ENCODE peak calls at places on chromosomes 2 and 18, in eight cellular contexts. A is PC-3, Z is neuronal stem cell, F is HCT116, P is colonic mucosa, S is endodermal cell, W is DND-41, G is GM23248. E is an unnamed sample.
A peak's percentile ranks its signal among the peaks of the same experiment; 100 is the strongest.

GRCh38 chr2:42234056-42234455 is 64.9 kb downstream of the EML4 start:
- DNase-seq in A (no peak), Z (no peak), F (no peak), P (no peak), S (peak; percentile 47), W (no peak), G (peak; percentile 7), E (no peak)

GRCh38 chr2:219643788-219644398 is 16.5 kb downstream of the SLC4A3 start:
- DNase-seq in A (no peak), Z (no peak), F (no peak), P (no peak), S (peak; percentile 72), W (no peak), G (no peak), E (no peak)

GRCh38 chr2:127007652-127008051 is 99.3 kb downstream of the BIN1 start:
- DNase-seq in A (peak; percentile 75), Z (no peak), F (no peak), P (no peak), S (no peak), W (no peak), G (peak; percentile 84), E (peak; percentile 21)

GRCh38 chr2:27583390-27583915 is 611 bp downstream of the ZNF512 start:
- DNase-seq in A (no peak), Z (no peak), F (no peak), P (no peak), S (no peak), W (no peak), G (peak; percentile 50), E (no peak)

GRCh38 chr2:74051504-74051903 is 66.8 kb downstream of the TET3 start:
- DNase-seq in A (no peak), Z (no peak), F (no peak), P (no peak), S (no peak), W (no peak), G (no peak), E (no peak)

GRCh38 chr2:105442721-105443120 is 43.9 kb upstream of the FHL2 start:
- DNase-seq in A (peak; percentile 17), Z (no peak), F (no peak), P (no peak), S (no peak), W (no peak), G (no peak), E (no peak)

GRCh38 chr2:150267651-150268415 is 219.6 kb downstream of the RND3 start:
- DNase-seq in A (no peak), Z (no peak), F (no peak), P (no peak), S (no peak), W (no peak), G (no peak), E (peak; percentile 44)

GRCh38 chr2:205273627-205274026 is 408.7 kb upstream of the NRP2 start:
- DNase-seq in A (peak; percentile 89), Z (no peak), F (no peak), P (no peak), S (no peak), W (no peak), G (no peak), E (no peak)

DNA sequence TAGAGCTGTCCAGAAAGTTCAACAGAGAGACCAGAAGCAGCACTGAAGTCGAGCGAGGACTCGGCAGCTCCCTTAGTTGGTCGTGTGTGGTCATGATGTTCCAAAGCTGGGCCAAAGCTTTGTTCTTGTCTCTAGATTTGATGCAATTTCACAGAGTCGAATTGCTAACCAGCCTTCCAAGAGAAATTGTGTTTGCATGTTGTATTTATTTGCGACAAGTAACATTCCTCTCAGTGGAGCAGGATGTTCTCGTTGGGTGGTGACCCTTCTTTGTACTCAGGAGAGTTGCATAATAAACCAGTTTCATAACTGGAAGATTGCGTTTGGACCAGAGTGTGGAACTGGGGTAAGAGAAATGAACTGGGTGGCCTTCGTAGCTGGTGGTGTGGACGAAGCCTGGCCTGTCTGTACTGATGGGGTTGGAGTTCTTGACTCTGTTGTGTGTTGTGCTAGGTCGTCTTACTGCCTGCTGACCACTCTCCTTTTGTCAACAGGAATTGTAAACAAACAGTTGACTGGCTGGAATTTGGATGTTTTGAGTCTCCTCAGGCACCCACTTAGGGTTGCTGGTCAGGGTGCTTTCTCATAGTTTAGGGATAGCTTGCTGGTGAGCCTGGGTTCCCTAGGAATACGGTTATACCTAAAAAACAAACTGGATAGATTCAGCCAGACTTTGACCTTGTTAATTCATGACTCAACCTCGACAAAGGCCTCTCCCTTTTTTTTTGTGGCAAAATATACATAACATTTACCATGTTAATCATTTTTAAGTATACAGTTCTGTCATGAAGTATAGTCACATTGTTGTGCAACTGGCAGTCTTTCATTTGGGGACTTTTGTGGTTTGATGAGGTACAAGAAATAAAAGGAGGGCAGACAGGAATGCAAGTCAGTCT is 28.9 kb upstream of the TOGARAM2 start:
- DNase-seq in A (peak; percentile 73), Z (no peak), F (no peak), P (no peak), S (no peak), W (no peak), G (peak; percentile 70), E (no peak)
- H3K27ac ChIP-seq in A (peak overlapping the region; percentile 57), Z (no peak overlapping the region), F (no peak overlapping the region), P (no peak overlapping the region), S (no peak overlapping the region), W (no peak overlapping the region), G (peak overlapping the region; percentile 50), E (no peak overlapping the region)

GRCh38 chr2:234076451-234076850 is 25.9 kb downstream of the SPP2 start:
- DNase-seq in A (no peak), Z (no peak), F (no peak), P (no peak), S (no peak), W (no peak), G (no peak), E (no peak)

GRCh38 chr2:234075521-234075915 is 25.0 kb downstream of the SPP2 start:
- DNase-seq in A (no peak), Z (no peak), F (no peak), P (no peak), S (no peak), W (no peak), G (no peak), E (no peak)

GRCh38 chr2:234074751-234075520 is 24.4 kb downstream of the SPP2 start:
- DNase-seq in A (no peak), Z (no peak), F (no peak), P (no peak), S (no peak), W (no peak), G (no peak), E (no peak)

GRCh38 chr2:234072454-234072853 is 22.0 kb downstream of the SPP2 start:
- DNase-seq in A (no peak), Z (no peak), F (no peak), P (no peak), S (no peak), W (no peak), G (no peak), E (no peak)

DNA sequence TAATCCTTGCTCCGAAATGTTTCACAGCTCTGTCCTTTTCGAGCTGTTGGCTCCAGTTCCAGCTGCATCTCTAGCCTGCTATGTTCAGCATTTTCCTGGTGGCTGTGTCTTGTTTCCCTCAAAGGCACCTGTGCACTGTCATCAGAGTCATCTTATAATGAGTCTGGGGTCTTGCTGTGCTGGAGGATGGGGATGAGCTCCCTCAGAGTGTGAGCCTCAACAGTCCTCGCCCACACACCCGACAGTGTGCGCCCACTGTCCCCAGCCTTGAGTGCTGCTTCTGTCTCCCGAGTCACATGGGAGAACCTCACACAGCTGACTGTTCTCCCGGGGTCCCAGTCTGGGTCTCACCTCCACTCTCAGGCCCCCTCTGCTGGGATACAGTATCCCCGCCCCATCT is 25.4 kb downstream of the SPP2 start:
- DNase-seq in A (no peak), Z (no peak), F (no peak), P (no peak), S (no peak), W (no peak), G (no peak), E (no peak)
- H3K9ac ChIP-seq in A (no peak overlapping the region), Z (no peak overlapping the region), F (no peak overlapping the region), P (no peak overlapping the region), S (no peak overlapping the region), W (no peak overlapping the region), G (no peak overlapping the region), E (no peak overlapping the region)

DNA sequence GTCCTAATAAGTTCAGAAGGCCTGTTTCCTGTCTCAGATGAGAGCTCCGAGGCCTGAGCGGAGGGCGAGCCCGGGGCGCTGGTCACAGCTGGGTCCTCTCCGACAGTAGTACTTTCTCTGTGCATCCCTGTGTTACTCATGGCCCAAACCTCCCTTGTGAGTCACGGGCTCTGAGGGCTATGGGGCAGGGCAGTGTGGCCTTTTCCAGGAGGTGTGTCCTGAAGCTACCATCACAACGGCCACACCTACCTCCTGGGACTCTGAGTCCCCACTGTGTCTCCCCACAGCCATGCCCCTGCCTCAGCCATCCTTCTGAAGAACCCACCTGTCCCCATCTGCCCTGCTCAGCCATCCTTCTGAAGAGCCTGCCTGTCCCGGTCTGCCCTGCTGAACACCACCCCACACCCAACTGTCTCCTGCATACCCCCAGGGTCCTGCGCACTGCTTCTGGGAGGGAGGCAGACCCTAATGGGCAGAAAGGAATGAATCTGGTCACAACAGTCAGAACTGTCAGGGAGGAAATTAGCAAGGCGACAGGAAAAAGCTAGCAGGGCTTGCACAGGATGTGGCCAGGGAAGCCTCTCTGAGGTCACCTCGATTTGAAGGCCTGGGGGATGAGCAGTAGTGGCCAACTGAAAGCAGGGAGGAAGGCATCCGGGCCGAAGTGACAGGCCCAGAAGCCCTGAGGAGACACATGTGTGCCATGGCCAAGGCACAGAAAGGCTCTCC is 145.4 kb upstream of the RIOK3 start:
- DNase-seq in A (peak; percentile 32), Z (no peak), F (peak; percentile 16), P (no peak), S (peak; percentile 31), W (peak; percentile 13), G (peak; percentile 80), E (no peak)
- H3K27ac ChIP-seq in A (no peak overlapping the region), Z (no peak overlapping the region), F (no peak overlapping the region), P (no peak overlapping the region), S (no peak overlapping the region), W (no peak overlapping the region), G (peak overlapping the region; percentile 25), E (no peak overlapping the region)

GRCh38 chr2:108621689-108622681 is 87.7 kb downstream of the LIMS1 start:
- DNase-seq in A (no peak), Z (no peak), F (no peak), P (no peak), S (no peak), W (no peak), G (no peak), E (no peak)

GRCh38 chr2:108623616-108624015 is 89.3 kb downstream of the LIMS1 start:
- DNase-seq in A (peak; percentile 30), Z (no peak), F (no peak), P (no peak), S (no peak), W (no peak), G (peak; percentile 22), E (no peak)

GRCh38 chr2:108619916-108620620 is 85.8 kb downstream of the LIMS1 start:
- DNase-seq in A (no peak), Z (no peak), F (no peak), P (no peak), S (no peak), W (no peak), G (no peak), E (no peak)

GRCh38 chr2:108620656-108621055 is 86.4 kb downstream of the LIMS1 start:
- DNase-seq in A (no peak), Z (no peak), F (no peak), P (no peak), S (no peak), W (no peak), G (no peak), E (no peak)

DNA sequence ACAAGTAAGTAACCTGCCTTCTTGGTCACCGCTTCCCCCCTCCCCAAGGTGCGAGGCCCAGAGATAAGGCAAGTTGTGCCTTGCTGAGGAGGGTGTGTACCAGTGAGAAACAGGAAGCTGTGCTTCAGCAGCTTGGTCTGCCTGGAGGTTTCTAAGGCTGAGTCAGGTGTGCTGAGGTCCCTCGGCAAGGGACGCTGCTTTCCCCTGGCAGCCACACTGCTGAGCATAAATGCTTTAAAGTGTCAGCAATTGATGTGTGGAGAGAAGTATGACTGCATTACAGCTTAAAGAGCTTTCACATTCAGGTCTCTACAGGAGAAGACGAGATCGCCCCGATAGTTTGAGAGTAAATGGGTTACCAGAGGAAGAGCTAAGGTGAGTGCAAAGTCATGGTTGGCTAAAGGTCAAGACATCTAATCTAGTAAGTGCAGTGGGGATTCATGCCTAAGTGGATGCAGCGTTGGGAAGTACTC is 86.9 kb downstream of the LIMS1 start:
- DNase-seq in A (peak; percentile 73), Z (no peak), F (peak; percentile 19), P (peak; percentile 59), S (peak; percentile 88), W (peak; percentile 75), G (peak; percentile 20), E (peak; percentile 69)
- H3K9ac ChIP-seq in A (no peak overlapping the region), Z (no peak overlapping the region), F (peak overlapping the region; percentile 37), P (no peak overlapping the region), S (peak overlapping the region; percentile 27), W (no peak overlapping the region), G (no peak overlapping the region), E (peak overlapping the region; percentile 60)

E was measured in keratinocyte.